ENCODE peak calls at places on chromosomes 3 and 15, in seven cellular contexts. One of them, this sample, is unnamed.
A peak's percentile ranks its signal among the peaks of the same experiment; 100 is the strongest.

GRCh38 chr15:88247914-88248313 is 8.6 kb downstream of the NTRK3 start:
- DNase-seq in stimulated activated CD4-positive, alpha-beta T cell treated with anti-CD3 and anti-CD28 coated beads, Interleukin-2, amount 100 ng/mL, for 48 hours: no peak
- DNase-seq in left cardiac atrium: no peak
- DNase-seq in hypothalamus: no peak
- DNase-seq in COLO829: no peak
- DNase-seq in CD4-positive, CD25-positive, alpha-beta regulatory T cell: no peak
- DNase-seq in stimulated activated CD8-positive, alpha-beta memory T cell treated with anti-CD3 and anti-CD28 coated beads, Interleukin-12 subunit alpha, Interleukin-12 subunit beta, amount 100 ng/mL, for 4 hours: no peak
- DNase-seq in this sample: no peak

GRCh38 chr3:46947981-46948791 is 28.4 kb downstream of the CCDC12 start:
- DNase-seq in stimulated activated CD4-positive, alpha-beta T cell treated with anti-CD3 and anti-CD28 coated beads, Interleukin-2, amount 100 ng/mL, for 48 hours: peak; percentile 48
- DNase-seq in CD4-positive, CD25-positive, alpha-beta regulatory T cell: peak; percentile 38
- DNase-seq in left cardiac atrium: peak; percentile 70
- DNase-seq in COLO829: no peak
- DNase-seq in hypothalamus: no peak
- DNase-seq in stimulated activated CD8-positive, alpha-beta memory T cell treated with anti-CD3 and anti-CD28 coated beads, Interleukin-12 subunit alpha, Interleukin-12 subunit beta, amount 100 ng/mL, for 4 hours: peak; percentile 51
- DNase-seq in this sample: no peak

GRCh38 chr3:40717471-40717870 is 192.7 kb downstream of the ZNF621 start:
- DNase-seq in stimulated activated CD4-positive, alpha-beta T cell treated with anti-CD3 and anti-CD28 coated beads, Interleukin-2, amount 100 ng/mL, for 48 hours: no peak
- DNase-seq in COLO829: no peak
- DNase-seq in hypothalamus: no peak
- DNase-seq in left cardiac atrium: no peak
- DNase-seq in CD4-positive, CD25-positive, alpha-beta regulatory T cell: no peak
- DNase-seq in stimulated activated CD8-positive, alpha-beta memory T cell treated with anti-CD3 and anti-CD28 coated beads, Interleukin-12 subunit alpha, Interleukin-12 subunit beta, amount 100 ng/mL, for 4 hours: no peak
- DNase-seq in this sample: no peak

GRCh38 chr15:88061452-88061851 is 195.1 kb downstream of the NTRK3 start:
- DNase-seq in stimulated activated CD8-positive, alpha-beta memory T cell treated with anti-CD3 and anti-CD28 coated beads, Interleukin-12 subunit alpha, Interleukin-12 subunit beta, amount 100 ng/mL, for 4 hours: no peak
- DNase-seq in left cardiac atrium: no peak
- DNase-seq in CD4-positive, CD25-positive, alpha-beta regulatory T cell: no peak
- DNase-seq in hypothalamus: no peak
- DNase-seq in stimulated activated CD4-positive, alpha-beta T cell treated with anti-CD3 and anti-CD28 coated beads, Interleukin-2, amount 100 ng/mL, for 48 hours: no peak
- DNase-seq in COLO829: no peak
- DNase-seq in this sample: no peak

GRCh38 chr3:14352002-14352627 is 50.3 kb upstream of the SLC6A6 start:
- DNase-seq in stimulated activated CD8-positive, alpha-beta memory T cell treated with anti-CD3 and anti-CD28 coated beads, Interleukin-12 subunit alpha, Interleukin-12 subunit beta, amount 100 ng/mL, for 4 hours: no peak
- DNase-seq in CD4-positive, CD25-positive, alpha-beta regulatory T cell: no peak
- DNase-seq in left cardiac atrium: no peak
- DNase-seq in COLO829: no peak
- DNase-seq in stimulated activated CD4-positive, alpha-beta T cell treated with anti-CD3 and anti-CD28 coated beads, Interleukin-2, amount 100 ng/mL, for 48 hours: no peak
- DNase-seq in hypothalamus: no peak
- DNase-seq in this sample: no peak

GRCh38 chr3:58306662-58307286 is 454 bp downstream of the HTD2 start:
- DNase-seq in left cardiac atrium: peak; percentile 53
- DNase-seq in CD4-positive, CD25-positive, alpha-beta regulatory T cell: peak; percentile 17
- DNase-seq in stimulated activated CD4-positive, alpha-beta T cell treated with anti-CD3 and anti-CD28 coated beads, Interleukin-2, amount 100 ng/mL, for 48 hours: peak; percentile 22
- DNase-seq in hypothalamus: no peak
- DNase-seq in COLO829: peak; percentile 33
- DNase-seq in stimulated activated CD8-positive, alpha-beta memory T cell treated with anti-CD3 and anti-CD28 coated beads, Interleukin-12 subunit alpha, Interleukin-12 subunit beta, amount 100 ng/mL, for 4 hours: no peak
- DNase-seq in this sample: no peak

GRCh38 chr3:86990734-86991481 is at the start of gene VGLL3:
- DNase-seq in left cardiac atrium: peak; percentile 78
- DNase-seq in COLO829: no peak
- DNase-seq in stimulated activated CD4-positive, alpha-beta T cell treated with anti-CD3 and anti-CD28 coated beads, Interleukin-2, amount 100 ng/mL, for 48 hours: no peak
- DNase-seq in hypothalamus: no peak
- DNase-seq in CD4-positive, CD25-positive, alpha-beta regulatory T cell: no peak
- DNase-seq in stimulated activated CD8-positive, alpha-beta memory T cell treated with anti-CD3 and anti-CD28 coated beads, Interleukin-12 subunit alpha, Interleukin-12 subunit beta, amount 100 ng/mL, for 4 hours: no peak
- DNase-seq in this sample: peak; percentile 87

GRCh38 chr15:55999635-56000034 is 6.2 kb upstream of the NEDD4 start:
- DNase-seq in hypothalamus: no peak
- DNase-seq in COLO829: no peak
- DNase-seq in stimulated activated CD8-positive, alpha-beta memory T cell treated with anti-CD3 and anti-CD28 coated beads, Interleukin-12 subunit alpha, Interleukin-12 subunit beta, amount 100 ng/mL, for 4 hours: no peak
- DNase-seq in CD4-positive, CD25-positive, alpha-beta regulatory T cell: no peak
- DNase-seq in stimulated activated CD4-positive, alpha-beta T cell treated with anti-CD3 and anti-CD28 coated beads, Interleukin-2, amount 100 ng/mL, for 48 hours: no peak
- DNase-seq in left cardiac atrium: no peak
- DNase-seq in this sample: peak; percentile 49

GRCh38 chr3:124032351-124032880 is 40.5 kb upstream of the ROPN1 start:
- DNase-seq in left cardiac atrium: peak; percentile 48
- DNase-seq in CD4-positive, CD25-positive, alpha-beta regulatory T cell: no peak
- DNase-seq in COLO829: no peak
- DNase-seq in stimulated activated CD4-positive, alpha-beta T cell treated with anti-CD3 and anti-CD28 coated beads, Interleukin-2, amount 100 ng/mL, for 48 hours: no peak
- DNase-seq in hypothalamus: no peak
- DNase-seq in stimulated activated CD8-positive, alpha-beta memory T cell treated with anti-CD3 and anti-CD28 coated beads, Interleukin-12 subunit alpha, Interleukin-12 subunit beta, amount 100 ng/mL, for 4 hours: no peak
- DNase-seq in this sample: no peak

GRCh38 chr15:101225658-101226057 is 26.2 kb downstream of the CHSY1 start:
- DNase-seq in COLO829: no peak
- DNase-seq in left cardiac atrium: no peak
- DNase-seq in CD4-positive, CD25-positive, alpha-beta regulatory T cell: no peak
- DNase-seq in hypothalamus: no peak
- DNase-seq in stimulated activated CD8-positive, alpha-beta memory T cell treated with anti-CD3 and anti-CD28 coated beads, Interleukin-12 subunit alpha, Interleukin-12 subunit beta, amount 100 ng/mL, for 4 hours: no peak
- DNase-seq in stimulated activated CD4-positive, alpha-beta T cell treated with anti-CD3 and anti-CD28 coated beads, Interleukin-2, amount 100 ng/mL, for 48 hours: no peak
- DNase-seq in this sample: no peak

GRCh38 chr3:101942356-101942755 is 93.0 kb downstream of the NFKBIZ start:
- DNase-seq in hypothalamus: no peak
- DNase-seq in COLO829: no peak
- DNase-seq in stimulated activated CD4-positive, alpha-beta T cell treated with anti-CD3 and anti-CD28 coated beads, Interleukin-2, amount 100 ng/mL, for 48 hours: no peak
- DNase-seq in CD4-positive, CD25-positive, alpha-beta regulatory T cell: no peak
- DNase-seq in stimulated activated CD8-positive, alpha-beta memory T cell treated with anti-CD3 and anti-CD28 coated beads, Interleukin-12 subunit alpha, Interleukin-12 subunit beta, amount 100 ng/mL, for 4 hours: no peak
- DNase-seq in left cardiac atrium: no peak
- DNase-seq in this sample: no peak

GRCh38 chr3:197021729-197022404 is 7.8 kb downstream of the MELTF start:
- DNase-seq in COLO829: no peak
- DNase-seq in hypothalamus: no peak
- DNase-seq in CD4-positive, CD25-positive, alpha-beta regulatory T cell: no peak
- DNase-seq in left cardiac atrium: no peak
- DNase-seq in stimulated activated CD8-positive, alpha-beta memory T cell treated with anti-CD3 and anti-CD28 coated beads, Interleukin-12 subunit alpha, Interleukin-12 subunit beta, amount 100 ng/mL, for 4 hours: no peak
- DNase-seq in stimulated activated CD4-positive, alpha-beta T cell treated with anti-CD3 and anti-CD28 coated beads, Interleukin-2, amount 100 ng/mL, for 48 hours: no peak
- DNase-seq in this sample: no peak

GRCh38 chr3:178420033-178420432 is 116.2 kb upstream of the KCNMB2 start:
- DNase-seq in stimulated activated CD4-positive, alpha-beta T cell treated with anti-CD3 and anti-CD28 coated beads, Interleukin-2, amount 100 ng/mL, for 48 hours: no peak
- DNase-seq in CD4-positive, CD25-positive, alpha-beta regulatory T cell: no peak
- DNase-seq in stimulated activated CD8-positive, alpha-beta memory T cell treated with anti-CD3 and anti-CD28 coated beads, Interleukin-12 subunit alpha, Interleukin-12 subunit beta, amount 100 ng/mL, for 4 hours: no peak
- DNase-seq in COLO829: no peak
- DNase-seq in hypothalamus: no peak
- DNase-seq in left cardiac atrium: no peak
- DNase-seq in this sample: no peak

GRCh38 chr15:39585871-39586301 is 5.0 kb downstream of the THBS1 start:
- DNase-seq in stimulated activated CD8-positive, alpha-beta memory T cell treated with anti-CD3 and anti-CD28 coated beads, Interleukin-12 subunit alpha, Interleukin-12 subunit beta, amount 100 ng/mL, for 4 hours: no peak
- DNase-seq in left cardiac atrium: no peak
- DNase-seq in stimulated activated CD4-positive, alpha-beta T cell treated with anti-CD3 and anti-CD28 coated beads, Interleukin-2, amount 100 ng/mL, for 48 hours: no peak
- DNase-seq in hypothalamus: no peak
- DNase-seq in COLO829: no peak
- DNase-seq in CD4-positive, CD25-positive, alpha-beta regulatory T cell: no peak
- DNase-seq in this sample: no peak

GRCh38 chr15:81498314-81498713 is 124.3 kb upstream of the TMC3 start:
- DNase-seq in left cardiac atrium: no peak
- DNase-seq in stimulated activated CD8-positive, alpha-beta memory T cell treated with anti-CD3 and anti-CD28 coated beads, Interleukin-12 subunit alpha, Interleukin-12 subunit beta, amount 100 ng/mL, for 4 hours: no peak
- DNase-seq in stimulated activated CD4-positive, alpha-beta T cell treated with anti-CD3 and anti-CD28 coated beads, Interleukin-2, amount 100 ng/mL, for 48 hours: no peak
- DNase-seq in COLO829: no peak
- DNase-seq in CD4-positive, CD25-positive, alpha-beta regulatory T cell: no peak
- DNase-seq in hypothalamus: no peak
- DNase-seq in this sample: no peak

GRCh38 chr15:95561463-95561862 is 769.0 kb upstream of the NR2F2 start:
- DNase-seq in COLO829: no peak
- DNase-seq in hypothalamus: no peak
- DNase-seq in stimulated activated CD8-positive, alpha-beta memory T cell treated with anti-CD3 and anti-CD28 coated beads, Interleukin-12 subunit alpha, Interleukin-12 subunit beta, amount 100 ng/mL, for 4 hours: no peak
- DNase-seq in CD4-positive, CD25-positive, alpha-beta regulatory T cell: no peak
- DNase-seq in left cardiac atrium: no peak
- DNase-seq in stimulated activated CD4-positive, alpha-beta T cell treated with anti-CD3 and anti-CD28 coated beads, Interleukin-2, amount 100 ng/mL, for 48 hours: no peak
- DNase-seq in this sample: no peak

GRCh38 chr3:42651248-42652091 is 2.0 kb upstream of the ZBTB47 start:
- DNase-seq in COLO829: no peak
- DNase-seq in left cardiac atrium: no peak
- DNase-seq in hypothalamus: no peak
- DNase-seq in CD4-positive, CD25-positive, alpha-beta regulatory T cell: no peak
- DNase-seq in stimulated activated CD4-positive, alpha-beta T cell treated with anti-CD3 and anti-CD28 coated beads, Interleukin-2, amount 100 ng/mL, for 48 hours: no peak
- DNase-seq in stimulated activated CD8-positive, alpha-beta memory T cell treated with anti-CD3 and anti-CD28 coated beads, Interleukin-12 subunit alpha, Interleukin-12 subunit beta, amount 100 ng/mL, for 4 hours: no peak
- DNase-seq in this sample: no peak

GRCh38 chr3:192261135-192261534 is 466.2 kb downstream of the FGF12 start:
- DNase-seq in stimulated activated CD8-positive, alpha-beta memory T cell treated with anti-CD3 and anti-CD28 coated beads, Interleukin-12 subunit alpha, Interleukin-12 subunit beta, amount 100 ng/mL, for 4 hours: no peak
- DNase-seq in COLO829: no peak
- DNase-seq in stimulated activated CD4-positive, alpha-beta T cell treated with anti-CD3 and anti-CD28 coated beads, Interleukin-2, amount 100 ng/mL, for 48 hours: no peak
- DNase-seq in left cardiac atrium: no peak
- DNase-seq in CD4-positive, CD25-positive, alpha-beta regulatory T cell: no peak
- DNase-seq in hypothalamus: no peak
- DNase-seq in this sample: no peak

GRCh38 chr3:178684881-178685590 is 148.8 kb downstream of the KCNMB2 start:
- DNase-seq in stimulated activated CD8-positive, alpha-beta memory T cell treated with anti-CD3 and anti-CD28 coated beads, Interleukin-12 subunit alpha, Interleukin-12 subunit beta, amount 100 ng/mL, for 4 hours: no peak
- DNase-seq in left cardiac atrium: no peak
- DNase-seq in COLO829: no peak
- DNase-seq in stimulated activated CD4-positive, alpha-beta T cell treated with anti-CD3 and anti-CD28 coated beads, Interleukin-2, amount 100 ng/mL, for 48 hours: no peak
- DNase-seq in CD4-positive, CD25-positive, alpha-beta regulatory T cell: no peak
- DNase-seq in hypothalamus: no peak
- DNase-seq in this sample: no peak

GRCh38 chr15:89457086-89457485 is 39.3 kb downstream of the RHCG start:
- DNase-seq in hypothalamus: no peak
- DNase-seq in stimulated activated CD4-positive, alpha-beta T cell treated with anti-CD3 and anti-CD28 coated beads, Interleukin-2, amount 100 ng/mL, for 48 hours: no peak
- DNase-seq in stimulated activated CD8-positive, alpha-beta memory T cell treated with anti-CD3 and anti-CD28 coated beads, Interleukin-12 subunit alpha, Interleukin-12 subunit beta, amount 100 ng/mL, for 4 hours: no peak
- DNase-seq in COLO829: peak; percentile 93
- DNase-seq in CD4-positive, CD25-positive, alpha-beta regulatory T cell: no peak
- DNase-seq in left cardiac atrium: no peak
- DNase-seq in this sample: no peak

GRCh38 chr3:10395671-10396070 is 74.8 kb upstream of the SEC13 start:
- DNase-seq in CD4-positive, CD25-positive, alpha-beta regulatory T cell: peak; percentile 36
- DNase-seq in left cardiac atrium: no peak
- DNase-seq in stimulated activated CD4-positive, alpha-beta T cell treated with anti-CD3 and anti-CD28 coated beads, Interleukin-2, amount 100 ng/mL, for 48 hours: no peak
- DNase-seq in hypothalamus: no peak
- DNase-seq in COLO829: no peak
- DNase-seq in stimulated activated CD8-positive, alpha-beta memory T cell treated with anti-CD3 and anti-CD28 coated beads, Interleukin-12 subunit alpha, Interleukin-12 subunit beta, amount 100 ng/mL, for 4 hours: no peak
- DNase-seq in this sample: no peak

GRCh38 chr3:171494457-171495109 is 34.4 kb upstream of the TNIK start:
- DNase-seq in hypothalamus: no peak
- DNase-seq in left cardiac atrium: no peak
- DNase-seq in CD4-positive, CD25-positive, alpha-beta regulatory T cell: peak; percentile 41
- DNase-seq in COLO829: no peak
- DNase-seq in stimulated activated CD4-positive, alpha-beta T cell treated with anti-CD3 and anti-CD28 coated beads, Interleukin-2, amount 100 ng/mL, for 48 hours: no peak
- DNase-seq in stimulated activated CD8-positive, alpha-beta memory T cell treated with anti-CD3 and anti-CD28 coated beads, Interleukin-12 subunit alpha, Interleukin-12 subunit beta, amount 100 ng/mL, for 4 hours: no peak
- DNase-seq in this sample: no peak

GRCh38 chr15:99731336-99732267 is 1.6 kb downstream of the LYSMD4 start:
- DNase-seq in stimulated activated CD4-positive, alpha-beta T cell treated with anti-CD3 and anti-CD28 coated beads, Interleukin-2, amount 100 ng/mL, for 48 hours: no peak
- DNase-seq in CD4-positive, CD25-positive, alpha-beta regulatory T cell: no peak
- DNase-seq in hypothalamus: no peak
- DNase-seq in COLO829: peak; percentile 39
- DNase-seq in left cardiac atrium: no peak
- DNase-seq in stimulated activated CD8-positive, alpha-beta memory T cell treated with anti-CD3 and anti-CD28 coated beads, Interleukin-12 subunit alpha, Interleukin-12 subunit beta, amount 100 ng/mL, for 4 hours: no peak
- DNase-seq in this sample: no peak

GRCh38 chr15:97961067-97961954 is 808 bp downstream of the ARRDC4 start:
- DNase-seq in CD4-positive, CD25-positive, alpha-beta regulatory T cell: no peak
- DNase-seq in stimulated activated CD4-positive, alpha-beta T cell treated with anti-CD3 and anti-CD28 coated beads, Interleukin-2, amount 100 ng/mL, for 48 hours: no peak
- DNase-seq in COLO829: no peak
- DNase-seq in stimulated activated CD8-positive, alpha-beta memory T cell treated with anti-CD3 and anti-CD28 coated beads, Interleukin-12 subunit alpha, Interleukin-12 subunit beta, amount 100 ng/mL, for 4 hours: no peak
- DNase-seq in left cardiac atrium: peak; percentile 65
- DNase-seq in hypothalamus: no peak
- DNase-seq in this sample: no peak

GRCh38 chr3:172461530-172462138 is 13.4 kb upstream of the GHSR start:
- DNase-seq in left cardiac atrium: no peak
- DNase-seq in hypothalamus: no peak
- DNase-seq in COLO829: peak; percentile 70
- DNase-seq in stimulated activated CD8-positive, alpha-beta memory T cell treated with anti-CD3 and anti-CD28 coated beads, Interleukin-12 subunit alpha, Interleukin-12 subunit beta, amount 100 ng/mL, for 4 hours: no peak
- DNase-seq in CD4-positive, CD25-positive, alpha-beta regulatory T cell: peak; percentile 18
- DNase-seq in stimulated activated CD4-positive, alpha-beta T cell treated with anti-CD3 and anti-CD28 coated beads, Interleukin-2, amount 100 ng/mL, for 48 hours: no peak
- DNase-seq in this sample: no peak

This sample was measured in fibroblast of the conjunctiva.